ENCODE peak calls at places on chromosomes 3 and 15, in four cellular contexts. X, Y, W and Q are unnamed samples.

GRCh38 chr3:42772670-42773408 is at the start of gene CCDC13:
- DNase-seq in X (peak), Y (peak), W (peak), Q (peak)

GRCh38 chr3:73510784-73511183 is 114.0 kb downstream of the PDZRN3 start:
- DNase-seq in X (no peak), Y (no peak), W (no peak), Q (no peak)

GRCh38 chr3:108736821-108737220 is 20.4 kb downstream of the RETNLB start:
- DNase-seq in X (no peak), Y (no peak), W (no peak), Q (no peak)

GRCh38 chr15:70528270-70528706 is 235.1 kb downstream of the UACA start:
- DNase-seq in X (peak), Y (no peak), W (no peak), Q (peak)

GRCh38 chr3:27657404-27657803 is 64.7 kb downstream of the EOMES start:
- DNase-seq in X (no peak), Y (no peak), W (no peak), Q (no peak)

GRCh38 chr3:13166243-13167063 is 93.2 kb upstream of the IQSEC1 start:
- DNase-seq in X (no peak), Y (no peak), W (no peak), Q (no peak)

GRCh38 chr3:97896547-97896946 is 74.7 kb downstream of the CRYBG3 start:
- DNase-seq in X (peak), Y (no peak), W (no peak), Q (no peak)

GRCh38 chr15:101537681-101538080 is 48.2 kb upstream of the PCSK6 start:
- DNase-seq in X (no peak), Y (no peak), W (no peak), Q (no peak)

GRCh38 chr15:91864669-91865068 is 11.2 kb downstream of the SLCO3A1 start:
- DNase-seq in X (no peak), Y (no peak), W (no peak), Q (no peak)

GRCh38 chr3:191702121-191702520 is 241.2 kb downstream of the PYDC2 start:
- DNase-seq in X (peak), Y (no peak), W (no peak), Q (no peak)

GRCh38 chr15:23687143-23687470 is at the start of gene NDN:
- DNase-seq in X (peak), Y (no peak), W (no peak), Q (peak)

GRCh38 chr3:12440927-12441326 is 43.4 kb upstream of the TSEN2 start:
- DNase-seq in X (no peak), Y (no peak), W (peak), Q (no peak)

GRCh38 chr3:4261411-4261810 is 41.8 kb upstream of the SETMAR start:
- DNase-seq in X (no peak), Y (no peak), W (no peak), Q (no peak)

GRCh38 chr3:106176734-106177133 is 307.9 kb upstream of the CBLB start:
- DNase-seq in X (no peak), Y (no peak), W (no peak), Q (peak)

GRCh38 chr3:23949784-23950183 is 4.7 kb downstream of the NR1D2 start:
- DNase-seq in X (no peak), Y (no peak), W (no peak), Q (peak)